ENCODE peak calls at places on chromosomes 7 and 10, in eight cellular contexts. X is body of pancreas, E is GM12891, T is A549, F is uterus, H is Peyer's patch, R is esophagus squamous epithelium, A is heart left ventricle. D is an unnamed sample.
A peak's percentile ranks its signal among the peaks of the same experiment; 100 is the strongest.

GRCh38 chr10:21726601-21727295 is 192.7 kb downstream of the MLLT10 start:
- DNase-seq in X (no peak), E (no peak), T (no peak), F (no peak), H (no peak), R (no peak), A (no peak), D (no peak)

GRCh38 chr10:1498746-1499343 is 238.5 kb downstream of the ADARB2 start:
- DNase-seq in X (no peak), E (no peak), T (no peak), F (no peak), H (no peak), R (no peak), A (no peak), D (no peak)

GRCh38 chr7:14233026-14233897 is 243.8 kb upstream of the ETV1 start:
- DNase-seq in X (no peak), E (no peak), T (no peak), F (no peak), H (peak; percentile 57), R (no peak), A (no peak), D (no peak)

GRCh38 chr7:151380199-151381082 is 29.4 kb downstream of the WDR86 start:
- DNase-seq in X (no peak), E (peak; percentile 53), T (no peak), F (no peak), H (no peak), R (no peak), A (peak; percentile 48), D (no peak)

GRCh38 chr7:157016352-157017041 is 6.0 kb upstream of the MNX1 start:
- DNase-seq in X (no peak), E (no peak), T (no peak), F (no peak), H (peak; percentile 43), R (no peak), A (no peak), D (no peak)

GRCh38 chr10:103789771-103790201 is 65.6 kb downstream of the SH3PXD2A start:
- DNase-seq in X (peak; percentile 43), E (no peak), T (no peak), F (no peak), H (peak; percentile 81), R (no peak), A (peak; percentile 33), D (no peak)

GRCh38 chr7:138745189-138745588 is 44.0 kb upstream of the SVOPL start:
- DNase-seq in X (no peak), E (no peak), T (no peak), F (no peak), H (no peak), R (no peak), A (no peak), D (no peak)

GRCh38 chr7:36506820-36507219 is 117.2 kb downstream of the ANLN start:
- DNase-seq in X (no peak), E (no peak), T (no peak), F (no peak), H (no peak), R (no peak), A (no peak), D (no peak)

GRCh38 chr10:35306852-35307251 is 29.5 kb upstream of the CCNY start:
- DNase-seq in X (peak; percentile 59), E (no peak), T (no peak), F (no peak), H (peak; percentile 84), R (no peak), A (no peak), D (no peak)

GRCh38 chr10:5343561-5343960 is 21.2 kb upstream of the UCN3 start:
- DNase-seq in X (no peak), E (no peak), T (no peak), F (no peak), H (no peak), R (no peak), A (no peak), D (no peak)

GRCh38 chr10:93515963-93516450 is 19.6 kb downstream of the CEP55 start:
- DNase-seq in X (no peak), E (no peak), T (no peak), F (no peak), H (no peak), R (no peak), A (no peak), D (no peak)

GRCh38 chr7:41185851-41186250 is 517.0 kb downstream of the INHBA start:
- DNase-seq in X (no peak), E (no peak), T (no peak), F (no peak), H (no peak), R (no peak), A (no peak), D (no peak)

GRCh38 chr7:141484907-141485306 is 66.3 kb upstream of the AGK start:
- DNase-seq in X (no peak), E (no peak), T (no peak), F (no peak), H (no peak), R (no peak), A (no peak), D (no peak)

GRCh38 chr10:25016349-25017246 is at the start of gene THNSL1:
- DNase-seq in X (peak; percentile 99), E (peak; percentile 80), T (peak; percentile 99), F (peak; percentile 98), H (peak; percentile 99), R (peak; percentile 92), A (peak; percentile 99), D (peak; percentile 97)

GRCh38 chr10:1402821-1403507 is 334.4 kb downstream of the ADARB2 start:
- DNase-seq in X (no peak), E (no peak), T (no peak), F (no peak), H (no peak), R (no peak), A (no peak), D (no peak)

GRCh38 chr10:128161031-128161430 is 34.8 kb upstream of the MKI67 start:
- DNase-seq in X (no peak), E (no peak), T (no peak), F (no peak), H (no peak), R (no peak), A (no peak), D (no peak)

GRCh38 chr7:130021105-130021834 is 29.9 kb downstream of the ZC3HC1 start:
- DNase-seq in X (no peak), E (no peak), T (no peak), F (no peak), H (no peak), R (no peak), A (no peak), D (no peak)

GRCh38 chr7:142806021-142806353 is 35.2 kb downstream of the PRSS2 start:
- DNase-seq in X (no peak), E (no peak), T (no peak), F (no peak), H (no peak), R (no peak), A (no peak), D (peak; percentile 16)

GRCh38 chr7:142806957-142807356 is 36.2 kb downstream of the PRSS2 start:
- DNase-seq in X (no peak), E (no peak), T (no peak), F (no peak), H (no peak), R (no peak), A (no peak), D (no peak)

GRCh38 chr7:142803901-142804300 is 33.1 kb downstream of the PRSS2 start:
- DNase-seq in X (no peak), E (no peak), T (no peak), F (no peak), H (no peak), R (no peak), A (no peak), D (no peak)

GRCh38 chr7:142805350-142806020 is 34.7 kb downstream of the PRSS2 start:
- DNase-seq in X (no peak), E (no peak), T (no peak), F (no peak), H (no peak), R (no peak), A (no peak), D (no peak)

GRCh38 chr7:142804715-142805114 is 33.9 kb downstream of the PRSS2 start:
- DNase-seq in X (no peak), E (no peak), T (no peak), F (no peak), H (no peak), R (no peak), A (no peak), D (no peak)
- TF ChIP-seq POLR2A in X (no peak), E (peak; percentile 44), T (no peak), F (no peak), H (no peak), R (no peak), A (no peak), D (no peak)

DNA sequence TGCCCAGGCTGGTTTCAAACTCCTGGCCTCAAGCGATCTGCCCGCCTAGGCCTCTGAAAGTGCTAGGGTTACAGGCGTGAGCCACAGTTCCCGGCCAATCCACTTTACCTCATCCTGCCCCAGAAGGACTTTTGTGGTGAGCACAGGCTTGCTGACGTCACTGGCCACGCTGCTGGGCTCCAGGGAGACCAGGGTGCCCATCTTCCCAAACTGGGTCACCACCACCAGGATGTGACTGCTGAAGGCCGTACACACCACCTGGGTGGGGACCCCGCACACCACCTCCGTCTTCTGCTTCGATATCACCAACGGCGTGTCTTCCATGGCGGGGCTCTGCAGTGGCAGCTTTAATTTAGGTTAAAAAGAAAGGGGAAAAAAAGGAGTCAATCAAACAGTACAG is 816 bp downstream of the PSMG3 start:
- DNase-seq in X (no peak), E (no peak), T (no peak), F (no peak), H (no peak), R (no peak), A (no peak), D (peak; percentile 34)
- TF ChIP-seq POLR2A in X (no peak), E (no peak), T (no peak), F (no peak), H (no peak), R (no peak), A (no peak), D (no peak)

GRCh38 chr10:3754727-3755439 is 30.1 kb downstream of the KLF6 start:
- DNase-seq in X (no peak), E (no peak), T (peak; percentile 72), F (peak; percentile 77), H (peak; percentile 69), R (no peak), A (no peak), D (peak; percentile 40)
- TF ChIP-seq POLR2A in X (no peak), E (no peak), T (no peak), F (no peak), H (no peak), R (no peak), A (no peak), D (no peak)

GRCh38 chr7:25860882-25861228 is 291.1 kb upstream of the NFE2L3 start:
- DNase-seq in X (no peak), E (no peak), T (no peak), F (no peak), H (no peak), R (no peak), A (no peak), D (no peak)

GRCh38 chr7:25862254-25862992 is 289.6 kb upstream of the NFE2L3 start:
- DNase-seq in X (peak; percentile 83), E (peak; percentile 53), T (peak; percentile 96), F (peak; percentile 99), H (peak; percentile 96), R (peak; percentile 90), A (peak; percentile 92), D (peak; percentile 100)

GRCh38 chr7:25862993-25863726 is 288.8 kb upstream of the NFE2L3 start:
- DNase-seq in X (no peak), E (no peak), T (no peak), F (no peak), H (no peak), R (no peak), A (no peak), D (peak; percentile 55)

GRCh38 chr7:25860206-25860881 is 291.7 kb upstream of the NFE2L3 start:
- DNase-seq in X (no peak), E (no peak), T (no peak), F (no peak), H (no peak), R (no peak), A (no peak), D (peak; percentile 36)

GRCh38 chr7:25861704-25862253 is 290.2 kb upstream of the NFE2L3 start:
- DNase-seq in X (no peak), E (no peak), T (no peak), F (no peak), H (no peak), R (no peak), A (no peak), D (no peak)
- TF ChIP-seq POLR2A in X (no peak), E (no peak), T (no peak), F (no peak), H (no peak), R (no peak), A (no peak), D (no peak)